ENCODE peak calls at places on chromosomes 13 and 19, in ten cellular contexts. One of them, this sample, is unnamed.
A peak's percentile ranks its signal among the peaks of the same experiment; 100 is the strongest.

GRCh38 chr19:31257025-31257424 is 92.2 kb downstream of the TSHZ3 start:
- DNase-seq in HFF-Myc: no peak
- DNase-seq in tibial artery: no peak
- DNase-seq in ovary: no peak
- DNase-seq in HAP-1: no peak
- DNase-seq in left lung: no peak
- DNase-seq in astrocyte of the spinal cord: no peak
- DNase-seq in CD8-positive, alpha-beta memory T cell: no peak
- DNase-seq in lower leg skin: no peak
- DNase-seq in breast epithelium: no peak
- DNase-seq in this sample: no peak

GRCh38 chr19:51081476-51081875 is 1.2 kb downstream of the KLK14 start:
- DNase-seq in HFF-Myc: no peak
- DNase-seq in tibial artery: no peak
- DNase-seq in ovary: no peak
- DNase-seq in HAP-1: no peak
- DNase-seq in left lung: no peak
- DNase-seq in astrocyte of the spinal cord: no peak
- DNase-seq in CD8-positive, alpha-beta memory T cell: no peak
- DNase-seq in lower leg skin: no peak
- DNase-seq in breast epithelium: no peak
- DNase-seq in this sample: no peak

GRCh38 chr19:51742736-51743288 is 8.9 kb downstream of the FPR1 start:
- DNase-seq in HFF-Myc: no peak
- DNase-seq in tibial artery: no peak
- DNase-seq in ovary: no peak
- DNase-seq in HAP-1: no peak
- DNase-seq in left lung: no peak
- DNase-seq in astrocyte of the spinal cord: peak; percentile 27
- DNase-seq in CD8-positive, alpha-beta memory T cell: no peak
- DNase-seq in lower leg skin: no peak
- DNase-seq in breast epithelium: no peak
- DNase-seq in this sample: peak; percentile 62

GRCh38 chr13:102277286-102277685 is 124.6 kb downstream of the FGF14 start:
- DNase-seq in HFF-Myc: no peak
- DNase-seq in tibial artery: no peak
- DNase-seq in ovary: no peak
- DNase-seq in HAP-1: no peak
- DNase-seq in left lung: no peak
- DNase-seq in astrocyte of the spinal cord: no peak
- DNase-seq in CD8-positive, alpha-beta memory T cell: no peak
- DNase-seq in lower leg skin: no peak
- DNase-seq in breast epithelium: no peak
- DNase-seq in this sample: peak; percentile 54

GRCh38 chr19:31166206-31166605 is 183.0 kb downstream of the TSHZ3 start:
- DNase-seq in HFF-Myc: no peak
- DNase-seq in tibial artery: no peak
- DNase-seq in ovary: no peak
- DNase-seq in HAP-1: no peak
- DNase-seq in left lung: no peak
- DNase-seq in astrocyte of the spinal cord: no peak
- DNase-seq in CD8-positive, alpha-beta memory T cell: no peak
- DNase-seq in lower leg skin: no peak
- DNase-seq in breast epithelium: no peak
- DNase-seq in this sample: no peak

GRCh38 chr19:54151362-54152035 is 8.0 kb downstream of the LENG1 start:
- DNase-seq in HFF-Myc: no peak
- DNase-seq in tibial artery: no peak
- DNase-seq in ovary: no peak
- DNase-seq in HAP-1: no peak
- DNase-seq in left lung: no peak
- DNase-seq in astrocyte of the spinal cord: no peak
- DNase-seq in CD8-positive, alpha-beta memory T cell: no peak
- DNase-seq in lower leg skin: no peak
- DNase-seq in breast epithelium: no peak
- DNase-seq in this sample: no peak

GRCh38 chr19:46386151-46386550 is 27.2 kb downstream of the CCDC8 start:
- DNase-seq in HFF-Myc: no peak
- DNase-seq in tibial artery: no peak
- DNase-seq in ovary: no peak
- DNase-seq in HAP-1: no peak
- DNase-seq in left lung: peak; percentile 67
- DNase-seq in astrocyte of the spinal cord: no peak
- DNase-seq in CD8-positive, alpha-beta memory T cell: no peak
- DNase-seq in lower leg skin: no peak
- DNase-seq in breast epithelium: no peak
- DNase-seq in this sample: no peak

GRCh38 chr13:102460806-102461205 is 59.0 kb upstream of the FGF14 start:
- DNase-seq in HFF-Myc: no peak
- DNase-seq in tibial artery: no peak
- DNase-seq in ovary: no peak
- DNase-seq in HAP-1: no peak
- DNase-seq in left lung: no peak
- DNase-seq in astrocyte of the spinal cord: no peak
- DNase-seq in CD8-positive, alpha-beta memory T cell: no peak
- DNase-seq in lower leg skin: no peak
- DNase-seq in breast epithelium: no peak
- DNase-seq in this sample: no peak

GRCh38 chr13:48404952-48405351 is 8.0 kb downstream of the LPAR6 start:
- DNase-seq in HFF-Myc: no peak
- DNase-seq in tibial artery: no peak
- DNase-seq in ovary: no peak
- DNase-seq in HAP-1: no peak
- DNase-seq in left lung: no peak
- DNase-seq in astrocyte of the spinal cord: no peak
- DNase-seq in CD8-positive, alpha-beta memory T cell: no peak
- DNase-seq in lower leg skin: no peak
- DNase-seq in breast epithelium: no peak
- DNase-seq in this sample: no peak

GRCh38 chr13:48456546-48456945 is 43.6 kb upstream of the LPAR6 start:
- DNase-seq in HFF-Myc: no peak
- DNase-seq in tibial artery: no peak
- DNase-seq in ovary: no peak
- DNase-seq in HAP-1: no peak
- DNase-seq in left lung: peak; percentile 47
- DNase-seq in astrocyte of the spinal cord: no peak
- DNase-seq in CD8-positive, alpha-beta memory T cell: no peak
- DNase-seq in lower leg skin: no peak
- DNase-seq in breast epithelium: no peak
- DNase-seq in this sample: no peak

GRCh38 chr13:98180092-98180491 is 3.0 kb upstream of the RNF113B start:
- DNase-seq in HFF-Myc: no peak
- DNase-seq in tibial artery: no peak
- DNase-seq in ovary: no peak
- DNase-seq in HAP-1: no peak
- DNase-seq in left lung: no peak
- DNase-seq in astrocyte of the spinal cord: no peak
- DNase-seq in CD8-positive, alpha-beta memory T cell: no peak
- DNase-seq in lower leg skin: no peak
- DNase-seq in breast epithelium: no peak
- DNase-seq in this sample: no peak

GRCh38 chr13:29362849-29363604 is 232.5 kb downstream of the SLC7A1 start:
- DNase-seq in HFF-Myc: peak; percentile 46
- DNase-seq in tibial artery: no peak
- DNase-seq in ovary: no peak
- DNase-seq in HAP-1: peak; percentile 57
- DNase-seq in left lung: no peak
- DNase-seq in astrocyte of the spinal cord: peak; percentile 33
- DNase-seq in CD8-positive, alpha-beta memory T cell: no peak
- DNase-seq in lower leg skin: no peak
- DNase-seq in breast epithelium: no peak
- DNase-seq in this sample: peak; percentile 8

GRCh38 chr13:43285891-43286602 is 262.7 kb downstream of the DNAJC15 start:
- DNase-seq in HFF-Myc: no peak
- DNase-seq in tibial artery: peak; percentile 26
- DNase-seq in ovary: no peak
- DNase-seq in HAP-1: no peak
- DNase-seq in left lung: peak; percentile 32
- DNase-seq in astrocyte of the spinal cord: peak; percentile 84
- DNase-seq in CD8-positive, alpha-beta memory T cell: no peak
- DNase-seq in lower leg skin: no peak
- DNase-seq in breast epithelium: no peak
- DNase-seq in this sample: no peak

GRCh38 chr13:72808917-72809500 is 27.1 kb downstream of the PIBF1 start:
- DNase-seq in HFF-Myc: no peak
- DNase-seq in tibial artery: no peak
- DNase-seq in ovary: no peak
- DNase-seq in HAP-1: no peak
- DNase-seq in left lung: no peak
- DNase-seq in astrocyte of the spinal cord: peak; percentile 26
- DNase-seq in CD8-positive, alpha-beta memory T cell: peak; percentile 11
- DNase-seq in lower leg skin: no peak
- DNase-seq in breast epithelium: no peak
- DNase-seq in this sample: no peak
- H3K4me3 ChIP-seq in HFF-Myc: no peak overlapping the region
- H3K4me3 ChIP-seq in tibial artery: no peak overlapping the region
- H3K4me3 ChIP-seq in ovary: no peak overlapping the region
- H3K4me3 ChIP-seq in HAP-1: no peak overlapping the region
- H3K4me3 ChIP-seq in left lung: no peak overlapping the region
- H3K4me3 ChIP-seq in astrocyte of the spinal cord: no peak overlapping the region
- H3K4me3 ChIP-seq in CD8-positive, alpha-beta memory T cell: no peak overlapping the region
- H3K4me3 ChIP-seq in lower leg skin: no peak overlapping the region
- H3K4me3 ChIP-seq in breast epithelium: no peak overlapping the region
- H3K4me3 ChIP-seq in this sample: no peak overlapping the region

DNA sequence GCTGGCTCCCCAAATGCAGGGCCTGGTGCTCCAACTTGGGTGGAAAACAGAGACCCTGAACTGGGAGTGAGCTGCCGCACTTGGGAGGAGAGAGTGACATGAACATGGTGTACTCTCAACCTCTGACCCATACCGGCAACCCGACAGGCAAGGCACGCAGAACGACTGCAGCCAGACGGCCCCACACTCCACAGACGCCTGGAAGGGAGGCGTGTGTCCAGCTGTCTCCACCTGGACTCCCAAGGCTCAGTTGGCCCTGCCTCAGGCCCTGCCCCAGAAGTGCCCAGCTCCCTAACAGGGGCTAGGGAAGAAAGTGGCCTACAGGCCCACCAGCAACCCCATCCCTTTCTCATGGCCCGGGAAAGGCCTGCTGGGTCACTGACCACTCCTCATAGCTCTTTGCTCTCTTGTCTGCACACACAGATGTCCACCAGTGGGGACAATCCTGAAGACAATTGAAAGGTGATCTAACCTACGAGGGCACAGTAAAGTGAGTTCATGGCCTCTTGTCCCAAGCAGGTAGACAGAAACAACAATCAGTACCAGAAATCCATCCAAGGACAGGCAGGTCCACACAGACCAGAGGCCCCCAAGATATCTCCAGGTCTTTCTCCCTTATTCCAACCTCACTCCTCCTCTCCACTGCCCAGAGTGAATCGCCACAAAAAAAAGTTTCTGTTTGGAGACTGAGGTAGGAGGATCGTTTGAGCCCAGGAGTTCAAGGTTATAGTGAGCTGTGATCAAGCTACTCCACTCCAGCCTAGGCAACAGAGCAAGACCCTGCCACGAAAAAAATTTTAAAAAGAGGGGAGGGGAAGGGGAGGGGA is 28.2 kb downstream of the ELL start:
- DNase-seq in HFF-Myc: no peak
- DNase-seq in tibial artery: no peak
- DNase-seq in ovary: peak; percentile 79
- DNase-seq in HAP-1: no peak
- DNase-seq in left lung: no peak
- DNase-seq in astrocyte of the spinal cord: no peak
- DNase-seq in CD8-positive, alpha-beta memory T cell: no peak
- DNase-seq in lower leg skin: no peak
- DNase-seq in breast epithelium: no peak
- DNase-seq in this sample: no peak
- H3K4me3 ChIP-seq in HFF-Myc: no peak overlapping the region
- H3K4me3 ChIP-seq in tibial artery: no peak overlapping the region
- H3K4me3 ChIP-seq in ovary: no peak overlapping the region
- H3K4me3 ChIP-seq in HAP-1: no peak overlapping the region
- H3K4me3 ChIP-seq in left lung: no peak overlapping the region
- H3K4me3 ChIP-seq in astrocyte of the spinal cord: no peak overlapping the region
- H3K4me3 ChIP-seq in CD8-positive, alpha-beta memory T cell: peak overlapping the region; percentile 21
- H3K4me3 ChIP-seq in lower leg skin: no peak overlapping the region
- H3K4me3 ChIP-seq in breast epithelium: no peak overlapping the region
- H3K4me3 ChIP-seq in this sample: no peak overlapping the region

DNA sequence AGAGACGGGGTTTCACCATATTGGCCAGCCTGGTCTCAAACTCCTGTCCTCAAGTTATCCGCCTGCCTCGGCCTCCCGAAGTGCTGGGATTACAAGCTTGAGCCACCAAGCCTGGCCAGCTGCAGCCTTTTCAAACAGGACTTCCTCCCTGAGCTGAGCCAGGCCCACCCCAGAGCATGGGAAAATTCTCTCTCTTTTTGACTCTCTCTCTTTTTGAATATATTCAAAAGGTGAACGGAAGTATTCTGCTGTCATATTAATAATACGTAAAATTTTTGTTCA is 539 bp upstream of the ZNF506 start:
- DNase-seq in HFF-Myc: no peak
- DNase-seq in tibial artery: peak; percentile 28
- DNase-seq in ovary: no peak
- DNase-seq in HAP-1: no peak
- DNase-seq in left lung: no peak
- DNase-seq in astrocyte of the spinal cord: no peak
- DNase-seq in CD8-positive, alpha-beta memory T cell: no peak
- DNase-seq in lower leg skin: no peak
- DNase-seq in breast epithelium: no peak
- DNase-seq in this sample: no peak
- H3K4me3 ChIP-seq in HFF-Myc: peak overlapping the region; percentile 40
- H3K4me3 ChIP-seq in tibial artery: peak overlapping the region; percentile 70
- H3K4me3 ChIP-seq in ovary: peak overlapping the region; percentile 72
- H3K4me3 ChIP-seq in HAP-1: peak overlapping the region; percentile 70
- H3K4me3 ChIP-seq in left lung: peak overlapping the region; percentile 70
- H3K4me3 ChIP-seq in astrocyte of the spinal cord: peak overlapping the region; percentile 88
- H3K4me3 ChIP-seq in CD8-positive, alpha-beta memory T cell: peak overlapping the region; percentile 52
- H3K4me3 ChIP-seq in lower leg skin: peak overlapping the region; percentile 18
- H3K4me3 ChIP-seq in breast epithelium: peak overlapping the region; percentile 70
- H3K4me3 ChIP-seq in this sample: peak overlapping the region; percentile 87

GRCh38 chr19:48511800-48512503 is at the start of gene LMTK3:
- DNase-seq in HFF-Myc: no peak
- DNase-seq in tibial artery: no peak
- DNase-seq in ovary: no peak
- DNase-seq in HAP-1: peak; percentile 65
- DNase-seq in left lung: no peak
- DNase-seq in astrocyte of the spinal cord: no peak
- DNase-seq in CD8-positive, alpha-beta memory T cell: peak; percentile 87
- DNase-seq in lower leg skin: no peak
- DNase-seq in breast epithelium: no peak
- DNase-seq in this sample: no peak

GRCh38 chr19:48512504-48513288 is 1.1 kb upstream of the LMTK3 start:
- DNase-seq in HFF-Myc: no peak
- DNase-seq in tibial artery: no peak
- DNase-seq in ovary: no peak
- DNase-seq in HAP-1: no peak
- DNase-seq in left lung: no peak
- DNase-seq in astrocyte of the spinal cord: no peak
- DNase-seq in CD8-positive, alpha-beta memory T cell: peak; percentile 35
- DNase-seq in lower leg skin: no peak
- DNase-seq in breast epithelium: no peak
- DNase-seq in this sample: no peak

GRCh38 chr19:48513289-48514122 is 1.9 kb upstream of the LMTK3 start:
- DNase-seq in HFF-Myc: no peak
- DNase-seq in tibial artery: peak; percentile 47
- DNase-seq in ovary: no peak
- DNase-seq in HAP-1: peak; percentile 87
- DNase-seq in left lung: peak; percentile 84
- DNase-seq in astrocyte of the spinal cord: peak; percentile 48
- DNase-seq in CD8-positive, alpha-beta memory T cell: peak; percentile 75
- DNase-seq in lower leg skin: no peak
- DNase-seq in breast epithelium: no peak
- DNase-seq in this sample: no peak

GRCh38 chr19:48516536-48516935 is 4.9 kb upstream of the LMTK3 start:
- DNase-seq in HFF-Myc: no peak
- DNase-seq in tibial artery: no peak
- DNase-seq in ovary: no peak
- DNase-seq in HAP-1: no peak
- DNase-seq in left lung: no peak
- DNase-seq in astrocyte of the spinal cord: no peak
- DNase-seq in CD8-positive, alpha-beta memory T cell: no peak
- DNase-seq in lower leg skin: no peak
- DNase-seq in breast epithelium: no peak
- DNase-seq in this sample: no peak

GRCh38 chr19:48514123-48514458 is 2.5 kb upstream of the LMTK3 start:
- DNase-seq in HFF-Myc: no peak
- DNase-seq in tibial artery: no peak
- DNase-seq in ovary: no peak
- DNase-seq in HAP-1: no peak
- DNase-seq in left lung: no peak
- DNase-seq in astrocyte of the spinal cord: no peak
- DNase-seq in CD8-positive, alpha-beta memory T cell: no peak
- DNase-seq in lower leg skin: no peak
- DNase-seq in breast epithelium: no peak
- DNase-seq in this sample: no peak
- H3K4me3 ChIP-seq in HFF-Myc: no peak overlapping the region
- H3K4me3 ChIP-seq in tibial artery: no peak overlapping the region
- H3K4me3 ChIP-seq in ovary: no peak overlapping the region
- H3K4me3 ChIP-seq in HAP-1: peak overlapping the region; percentile 53
- H3K4me3 ChIP-seq in left lung: peak overlapping the region; percentile 48
- H3K4me3 ChIP-seq in astrocyte of the spinal cord: no peak overlapping the region
- H3K4me3 ChIP-seq in CD8-positive, alpha-beta memory T cell: peak overlapping the region; percentile 89
- H3K4me3 ChIP-seq in lower leg skin: no peak overlapping the region
- H3K4me3 ChIP-seq in breast epithelium: peak overlapping the region; percentile 67
- H3K4me3 ChIP-seq in this sample: no peak overlapping the region

This sample was measured in skeletal muscle cell.